ENCODE peak calls at places on chromosomes 12 and 14, in six cellular contexts. L is small intestine, A is MM.1S, Y is lung, F is right cardiac atrium, X is coronary artery. I is an unnamed sample.

GRCh38 chr12:51827925-51828818 is 20.3 kb downstream of the FIGNL2 start:
- DNase-seq in A (no peak), F (no peak), L (peak; percentile 62), Y (peak; percentile 50), X (no peak), I (peak; percentile 9)

GRCh38 chr14:58878740-58879139 is 241.0 kb downstream of the DACT1 start:
- DNase-seq in F (no peak), A (no peak), L (no peak), X (no peak), Y (no peak), I (no peak)

GRCh38 chr12:31117203-31118011 is 43.7 kb downstream of the DDX11 start:
- DNase-seq in L (peak; percentile 60), X (no peak), F (peak; percentile 70), A (peak; percentile 45), Y (no peak), I (peak; percentile 41)

GRCh38 chr12:117227000-117227653 is 36.9 kb upstream of the FBXO21 start:
- DNase-seq in Y (no peak), L (no peak), X (no peak), A (no peak), F (no peak), I (no peak)

GRCh38 chr12:76018672-76019071 is 12.9 kb downstream of the PHLDA1 start:
- DNase-seq in L (no peak), X (no peak), Y (no peak), F (no peak), A (no peak), I (no peak)

GRCh38 chr12:46920503-46920902 is 94.7 kb upstream of the SLC38A4 start:
- DNase-seq in A (no peak), F (no peak), Y (no peak), L (no peak), X (no peak), I (no peak)

GRCh38 chr12:127509066-127509778 is 757.7 kb upstream of the TMEM132C start:
- DNase-seq in F (no peak), L (no peak), A (peak; percentile 21), X (no peak), Y (no peak), I (no peak)

GRCh38 chr14:90678846-90679362 is 137.3 kb downstream of the TTC7B start:
- DNase-seq in X (no peak), Y (no peak), A (no peak), F (no peak), L (peak; percentile 27), I (no peak)

GRCh38 chr12:65525501-65526141 is 247.1 kb downstream of the MSRB3 start:
- DNase-seq in Y (no peak), L (no peak), A (no peak), X (no peak), F (no peak), I (no peak)

GRCh38 chr12:48978291-48978740 is at the start of gene WNT1:
- DNase-seq in L (no peak), F (peak; percentile 51), X (no peak), Y (no peak), A (no peak), I (no peak)

DNA sequence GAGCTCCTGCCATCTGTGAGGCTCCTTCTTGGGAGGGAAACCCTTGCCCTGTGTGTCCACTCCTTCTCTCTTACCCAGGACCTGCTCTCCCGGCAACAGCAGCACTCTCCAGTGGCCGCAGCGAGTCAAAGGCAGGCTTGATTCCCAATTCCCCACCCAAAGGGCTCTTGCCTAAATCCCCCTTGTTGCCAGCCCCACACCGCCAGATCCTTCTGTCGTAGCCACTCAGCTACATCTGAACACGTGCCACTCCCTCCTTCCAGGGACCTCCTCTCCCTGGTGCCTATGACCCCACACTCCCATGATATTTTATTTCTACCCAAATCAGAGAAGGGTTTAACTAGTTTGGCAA is 14.2 kb upstream of the SELPLG start:
- DNase-seq in Y (no peak), L (no peak), X (no peak), F (peak; percentile 32), A (no peak), I (no peak)
- H3K27ac ChIP-seq in Y (peak overlapping the region; percentile 15), L (no peak overlapping the region), X (no peak overlapping the region), F (peak overlapping the region; percentile 61), A (no peak overlapping the region), I (no peak overlapping the region)

GRCh38 chr12:131527736-131528135 is 183.2 kb upstream of the SFSWAP start:
- DNase-seq in X (peak; percentile 54), Y (no peak), L (no peak), A (no peak), F (no peak), I (no peak)
- H3K4me3 ChIP-seq in X (no peak overlapping the region), Y (no peak overlapping the region), L (no peak overlapping the region), A (no peak overlapping the region), F (no peak overlapping the region), I (no peak overlapping the region)

GRCh38 chr12:101889216-101889752 is 11.9 kb downstream of the DRAM1 start:
- DNase-seq in L (no peak), A (no peak), X (no peak), F (no peak), Y (no peak), I (no peak)

GRCh38 chr12:101885912-101886561 is 8.7 kb downstream of the DRAM1 start:
- DNase-seq in A (no peak), L (no peak), X (no peak), F (no peak), Y (no peak), I (no peak)

GRCh38 chr12:101892794-101893193 is 15.4 kb downstream of the DRAM1 start:
- DNase-seq in F (no peak), Y (no peak), A (no peak), L (no peak), X (no peak), I (no peak)

GRCh38 chr12:101891462-101891971 is 14.1 kb downstream of the DRAM1 start:
- DNase-seq in X (no peak), F (peak; percentile 66), Y (peak; percentile 64), A (peak; percentile 25), L (no peak), I (peak; percentile 10)
- H3K27ac ChIP-seq in X (no peak overlapping the region), F (no peak overlapping the region), Y (no peak overlapping the region), A (no peak overlapping the region), L (no peak overlapping the region), I (no peak overlapping the region)

DNA sequence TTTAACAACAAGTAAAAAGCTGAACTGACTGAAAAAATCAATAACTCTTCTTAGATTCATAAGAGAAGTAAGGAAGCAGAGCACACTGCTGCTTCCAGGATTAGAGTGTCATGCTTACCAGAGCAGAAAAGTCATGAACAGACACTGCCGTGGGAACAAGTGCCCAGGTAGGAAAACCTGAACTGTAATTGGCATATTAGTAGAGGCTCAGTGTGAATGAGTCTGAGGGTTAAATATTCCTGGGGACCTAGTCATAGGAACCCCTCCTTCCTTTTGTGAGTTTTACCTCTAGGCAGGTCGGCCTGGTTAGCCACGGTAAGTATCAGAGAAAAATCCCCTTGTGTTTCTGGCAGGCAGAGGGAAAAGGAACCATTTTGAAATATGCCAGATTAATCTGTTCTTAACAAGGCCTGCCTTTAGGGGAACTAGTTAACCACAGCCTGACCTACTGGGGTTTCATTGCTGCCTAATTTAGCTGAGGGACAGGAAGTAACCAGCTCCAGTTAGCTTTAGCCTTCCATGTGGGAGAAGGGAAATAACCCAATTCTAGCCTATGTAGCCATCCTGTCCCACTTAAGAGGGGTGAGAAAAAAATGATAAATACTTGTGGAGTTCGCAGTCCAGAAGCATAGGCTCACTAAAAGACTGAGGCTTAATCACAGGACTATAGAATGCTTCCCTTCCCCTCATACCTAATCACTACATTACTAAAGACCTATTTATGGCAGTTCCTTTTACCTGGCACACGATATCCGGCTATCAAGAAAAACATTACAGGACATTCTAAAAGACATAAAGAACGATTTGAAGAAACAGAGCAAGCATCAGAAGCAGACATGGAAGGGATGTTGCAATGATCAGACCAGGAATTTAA is 22.6 kb downstream of the COX8C start:
- DNase-seq in A (peak; percentile 45), X (no peak), Y (no peak), L (no peak), F (no peak), I (no peak)
- H3K4me3 ChIP-seq in A (peak overlapping the region; percentile 10), X (no peak overlapping the region), Y (no peak overlapping the region), L (no peak overlapping the region), F (no peak overlapping the region), I (no peak overlapping the region)

DNA sequence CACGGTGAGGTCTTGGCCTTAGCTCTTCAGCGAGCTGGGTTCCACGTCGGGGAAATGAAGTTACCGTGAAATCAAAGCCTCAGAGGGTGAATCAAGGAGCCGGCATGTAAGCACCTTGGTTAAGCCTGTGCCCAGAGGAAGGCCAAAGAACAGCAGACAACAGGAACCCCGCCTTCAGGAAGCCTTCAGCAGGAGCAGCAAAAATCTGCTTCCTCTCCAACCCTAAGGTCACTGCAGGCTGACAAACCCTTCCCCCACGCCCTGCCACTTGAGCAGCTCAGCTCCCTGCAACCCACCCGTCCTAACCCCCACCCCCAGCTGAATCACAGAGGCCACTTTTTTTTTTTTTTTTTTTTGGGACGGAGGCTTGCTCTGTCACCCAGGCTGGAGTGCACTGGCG is 72.9 kb upstream of the LTA4H start:
- DNase-seq in F (peak; percentile 78), Y (peak; percentile 46), A (no peak), L (peak; percentile 67), X (no peak), I (no peak)
- H3K27ac ChIP-seq in F (peak overlapping the region; percentile 89), Y (peak overlapping the region; percentile 63), A (no peak overlapping the region), L (no peak overlapping the region), X (no peak overlapping the region), I (peak overlapping the region; percentile 33)

DNA sequence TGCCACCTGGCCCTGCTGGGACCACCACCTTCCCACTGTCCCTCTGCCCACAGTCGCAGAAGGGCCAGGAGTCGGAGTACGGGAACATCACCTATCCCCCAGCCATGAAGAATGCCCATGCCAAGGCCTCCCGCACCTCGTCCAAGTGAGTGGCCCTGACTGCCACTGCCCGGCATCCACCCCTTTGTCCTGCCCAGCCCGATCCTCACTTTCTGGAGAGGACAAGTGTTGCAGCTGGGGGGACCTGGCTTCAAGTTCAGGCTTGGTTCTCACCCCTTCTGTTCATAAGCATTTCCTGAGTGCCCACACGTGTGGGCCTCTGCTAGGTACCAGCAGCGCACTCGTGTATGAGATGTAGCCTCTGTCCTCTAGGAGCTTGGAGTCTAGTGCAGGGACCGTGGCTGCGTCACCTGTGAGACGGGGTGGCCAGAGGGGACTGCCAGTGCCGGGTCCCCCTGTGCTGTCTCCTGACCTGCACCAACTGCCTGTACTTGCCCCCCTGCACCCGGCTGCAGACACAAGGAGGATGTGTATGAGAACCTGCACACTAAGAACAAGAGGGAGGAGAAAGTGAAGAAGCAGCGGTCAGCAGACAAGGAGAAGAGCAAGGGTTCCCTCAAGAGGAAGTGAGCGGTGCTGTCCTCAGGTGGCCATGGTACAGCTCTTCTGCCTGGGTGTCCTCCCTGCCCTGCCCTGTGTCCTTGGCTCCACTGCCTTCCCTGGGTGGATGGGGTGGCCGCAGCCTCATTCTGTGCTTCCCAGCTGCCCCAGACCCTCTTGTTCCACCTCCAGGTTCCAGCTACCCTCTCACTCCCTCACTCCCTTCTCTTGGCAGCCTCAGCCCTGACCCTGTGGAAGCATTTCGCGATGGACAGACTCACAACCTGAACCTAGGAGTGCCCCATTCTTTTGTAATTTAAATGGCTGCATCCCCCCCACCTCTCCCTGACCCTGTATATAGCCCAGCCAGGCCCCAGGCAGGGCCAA is 9.4 kb downstream of the PTPN6 start:
- DNase-seq in X (no peak), A (peak; percentile 78), F (peak; percentile 57), Y (no peak), L (peak; percentile 44), I (peak; percentile 47)
- H3K4me3 ChIP-seq in X (peak overlapping the region; percentile 49), A (peak overlapping the region; percentile 56), F (no peak overlapping the region), Y (no peak overlapping the region), L (no peak overlapping the region), I (no peak overlapping the region)